ENCODE peak calls at places on chromosomes 12 and 14, in four cellular contexts. One of them, this sample, is unnamed.

GRCh38 chr12:44817687-44818086 is 58.4 kb downstream of the NELL2 start:
- DNase-seq in HCT116: no peak
- DNase-seq in K562: peak; percentile 9
- DNase-seq in GM12878: no peak
- DNase-seq in this sample: no peak

GRCh38 chr14:22524784-22525161 is 64.3 kb downstream of the DAD1 start:
- DNase-seq in HCT116: no peak
- DNase-seq in K562: no peak
- DNase-seq in GM12878: no peak
- DNase-seq in this sample: no peak

GRCh38 chr12:94230357-94230905 is 82.1 kb downstream of the PLXNC1 start:
- DNase-seq in HCT116: no peak
- DNase-seq in K562: no peak
- DNase-seq in GM12878: peak; percentile 48
- DNase-seq in this sample: no peak

GRCh38 chr12:25518512-25518911 is 34.6 kb downstream of the LMNTD1 start:
- DNase-seq in HCT116: no peak
- DNase-seq in K562: no peak
- DNase-seq in GM12878: peak; percentile 7
- DNase-seq in this sample: no peak

GRCh38 chr12:75977952-75978671 is 53.5 kb downstream of the PHLDA1 start:
- DNase-seq in HCT116: peak; percentile 94
- DNase-seq in K562: peak; percentile 43
- DNase-seq in GM12878: peak; percentile 94
- DNase-seq in this sample: peak; percentile 43

GRCh38 chr12:62192486-62193250 is 67.5 kb upstream of the USP15 start:
- DNase-seq in HCT116: peak; percentile 48
- DNase-seq in K562: peak; percentile 52
- DNase-seq in GM12878: peak; percentile 20
- DNase-seq in this sample: no peak

GRCh38 chr12:54749191-54749818 is 101.1 kb upstream of the DCD start:
- DNase-seq in HCT116: peak; percentile 37
- DNase-seq in K562: peak; percentile 36
- DNase-seq in GM12878: peak; percentile 5
- DNase-seq in this sample: no peak

GRCh38 chr12:132432721-132433577 is 57.0 kb upstream of the FBRSL1 start:
- DNase-seq in HCT116: no peak
- DNase-seq in K562: no peak
- DNase-seq in GM12878: no peak
- DNase-seq in this sample: no peak

GRCh38 chr12:128906485-128907137 is 53.3 kb downstream of the GLT1D1 start:
- DNase-seq in HCT116: no peak
- DNase-seq in K562: no peak
- DNase-seq in GM12878: no peak
- DNase-seq in this sample: no peak

GRCh38 chr12:94140556-94140955 is 7.8 kb upstream of the PLXNC1 start:
- DNase-seq in HCT116: peak; percentile 19
- DNase-seq in K562: peak; percentile 35
- DNase-seq in GM12878: no peak
- DNase-seq in this sample: peak; percentile 71

GRCh38 chr12:100447405-100447804 is 26.3 kb upstream of the NR1H4 start:
- DNase-seq in HCT116: no peak
- DNase-seq in K562: no peak
- DNase-seq in GM12878: no peak
- DNase-seq in this sample: no peak

GRCh38 chr14:71103662-71104484 is 196.6 kb downstream of the PCNX1 start:
- DNase-seq in HCT116: peak; percentile 41
- DNase-seq in K562: peak; percentile 40
- DNase-seq in GM12878: peak; percentile 13
- DNase-seq in this sample: no peak

GRCh38 chr14:67623114-67623513 is 3.4 kb downstream of the ARG2 start:
- DNase-seq in HCT116: no peak
- DNase-seq in K562: no peak
- DNase-seq in GM12878: no peak
- DNase-seq in this sample: no peak
- TF ChIP-seq EGR1 in HCT116: no peak
- TF ChIP-seq EGR1 in K562: no peak
- TF ChIP-seq EGR1 in GM12878: no peak
- TF ChIP-seq EGR1 in this sample: no peak

DNA sequence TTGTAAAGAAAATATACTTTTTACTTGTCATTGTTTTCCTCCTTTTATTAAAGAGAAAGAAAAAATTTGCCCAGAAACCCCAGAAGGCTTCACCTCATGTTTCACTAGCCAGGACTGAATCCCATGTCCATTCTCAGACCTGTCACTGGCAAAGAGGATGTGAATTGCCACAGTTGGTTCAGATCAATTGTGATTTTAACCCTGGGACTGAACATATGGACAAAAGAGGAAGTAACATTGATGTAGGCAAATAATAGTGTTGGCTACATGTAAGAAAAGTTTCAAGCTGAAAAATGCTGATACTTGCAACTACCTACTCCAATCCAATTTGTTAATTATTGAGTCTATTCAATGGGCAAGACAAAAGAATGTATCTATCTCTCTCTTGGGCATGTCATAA is 8.6 kb upstream of the CCDC196 start:
- DNase-seq in HCT116: no peak
- DNase-seq in K562: no peak
- DNase-seq in GM12878: peak; percentile 4
- DNase-seq in this sample: no peak
- TF ChIP-seq EGR1 in HCT116: no peak
- TF ChIP-seq EGR1 in K562: no peak
- TF ChIP-seq EGR1 in GM12878: no peak
- TF ChIP-seq EGR1 in this sample: no peak

GRCh38 chr14:99688629-99689028 is 4.5 kb downstream of the CYP46A1 start:
- DNase-seq in HCT116: no peak
- DNase-seq in K562: no peak
- DNase-seq in GM12878: no peak
- DNase-seq in this sample: no peak
- TF ChIP-seq EGR1 in HCT116: no peak
- TF ChIP-seq EGR1 in K562: no peak
- TF ChIP-seq EGR1 in GM12878: no peak
- TF ChIP-seq EGR1 in this sample: no peak

DNA sequence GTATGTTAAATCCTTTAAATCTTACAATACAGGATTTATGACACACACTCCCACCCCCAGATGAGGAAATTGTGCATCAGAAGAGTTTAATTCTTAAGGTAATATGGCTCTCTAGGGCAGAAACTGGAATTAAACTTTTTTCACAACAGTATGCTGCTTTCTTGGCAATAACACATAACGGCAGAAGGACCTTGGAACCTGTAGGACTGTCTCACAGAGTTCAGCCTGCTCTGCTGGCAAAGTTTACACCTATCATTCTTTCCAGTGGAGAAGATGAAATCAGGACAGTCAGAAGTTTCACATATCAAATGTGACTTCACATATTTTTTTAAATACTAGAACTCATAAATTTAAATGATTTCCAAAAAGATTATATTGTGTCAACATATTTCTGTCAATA is 30.6 kb upstream of the MYF6 start:
- DNase-seq in HCT116: no peak
- DNase-seq in K562: no peak
- DNase-seq in GM12878: no peak
- DNase-seq in this sample: no peak
- TF ChIP-seq EGR1 in HCT116: no peak
- TF ChIP-seq EGR1 in K562: no peak
- TF ChIP-seq EGR1 in GM12878: no peak
- TF ChIP-seq EGR1 in this sample: no peak

GRCh38 chr12:91931110-91931509 is 214.5 kb downstream of the BTG1 start:
- DNase-seq in HCT116: no peak
- DNase-seq in K562: no peak
- DNase-seq in GM12878: no peak
- DNase-seq in this sample: no peak
- TF ChIP-seq EGR1 in HCT116: no peak
- TF ChIP-seq EGR1 in K562: no peak
- TF ChIP-seq EGR1 in GM12878: no peak
- TF ChIP-seq EGR1 in this sample: no peak

This sample was measured in H1.